ENCODE peak calls at places on chromosomes 16 and 17, in eight cellular contexts. S is psoas muscle, D is A549, X is dorsolateral prefrontal cortex, I is GM12865, G is heart right ventricle, C is mucosa of descending colon, R is spleen. U is an unnamed sample.
A peak's percentile ranks its signal among the peaks of the same experiment; 100 is the strongest.

GRCh38 chr17:79990051-79990592 is 45.5 kb downstream of the TBC1D16 start:
- DNase-seq in D (no peak), X (no peak), R (no peak), G (no peak), C (peak; percentile 65), S (no peak), I (no peak), U (no peak)

GRCh38 chr17:5283531-5284315 is 1.6 kb downstream of the RABEP1 start:
- DNase-seq in C (no peak), S (no peak), D (no peak), X (no peak), I (no peak), G (no peak), R (no peak), U (no peak)

GRCh38 chr16:88840589-88841215 is 16.0 kb downstream of the GALNS start:
- DNase-seq in C (no peak), X (peak; percentile 45), R (no peak), S (no peak), G (no peak), I (no peak), D (no peak), U (no peak)

GRCh38 chr17:33874617-33875060 is 380.4 kb upstream of the CCL2 start:
- DNase-seq in R (no peak), G (no peak), C (no peak), D (no peak), X (no peak), I (no peak), S (no peak), U (peak; percentile 8)

GRCh38 chr16:22369221-22369811 is 5.1 kb downstream of the CDR2 start:
- DNase-seq in G (no peak), I (peak; percentile 37), D (peak; percentile 40), R (no peak), S (no peak), X (no peak), C (no peak), U (no peak)

GRCh38 chr17:8479431-8479947 is 43.8 kb downstream of the NDEL1 start:
- DNase-seq in S (no peak), X (peak; percentile 70), G (peak; percentile 44), C (peak; percentile 68), R (no peak), I (no peak), D (no peak), U (no peak)

GRCh38 chr16:82627811-82628339 is 1.1 kb downstream of the CDH13 start:
- DNase-seq in D (no peak), X (peak; percentile 14), G (peak; percentile 53), C (no peak), S (peak; percentile 71), I (no peak), R (no peak), U (peak; percentile 49)

GRCh38 chr17:66200685-66201092 is 8.8 kb upstream of the CEP112 start:
- DNase-seq in X (peak; percentile 9), G (no peak), I (peak; percentile 70), S (no peak), D (peak; percentile 89), R (no peak), C (no peak), U (peak; percentile 80)

GRCh38 chr17:57050303-57050702 is 34.7 kb upstream of the AKAP1 start:
- DNase-seq in G (no peak), S (no peak), R (no peak), I (no peak), X (no peak), C (no peak), D (no peak), U (no peak)

GRCh38 chr17:50557265-50558029 is 3.1 kb upstream of the CACNA1G start:
- DNase-seq in S (no peak), C (no peak), R (no peak), G (no peak), D (no peak), I (no peak), X (no peak), U (no peak)

GRCh38 chr17:55237268-55237667 is 27.5 kb upstream of the HLF start:
- DNase-seq in C (no peak), X (no peak), S (no peak), R (no peak), G (no peak), I (peak; percentile 42), D (no peak), U (no peak)

GRCh38 chr17:77318021-77318420 is 177.3 kb downstream of the SEC14L1 start:
- DNase-seq in R (peak; percentile 57), S (no peak), I (no peak), G (no peak), D (no peak), C (peak; percentile 36), X (no peak), U (no peak)

GRCh38 chr17:77320046-77320445 is 179.3 kb downstream of the SEC14L1 start:
- DNase-seq in I (no peak), G (no peak), C (no peak), R (peak; percentile 74), S (no peak), X (no peak), D (no peak), U (no peak)

GRCh38 chr17:77319211-77320031 is 178.7 kb downstream of the SEC14L1 start:
- DNase-seq in I (peak; percentile 89), G (peak; percentile 76), S (peak; percentile 92), R (peak; percentile 93), C (peak; percentile 94), D (peak; percentile 93), X (peak; percentile 72), U (peak; percentile 46)

GRCh38 chr17:77317091-77317519 is 176.3 kb downstream of the SEC14L1 start:
- DNase-seq in D (no peak), G (no peak), C (peak; percentile 43), S (peak; percentile 40), X (no peak), I (no peak), R (peak; percentile 74), U (no peak)

GRCh38 chr17:77318491-77319210 is 177.9 kb downstream of the SEC14L1 start:
- DNase-seq in R (peak; percentile 81), X (no peak), C (peak; percentile 65), G (no peak), I (no peak), D (peak; percentile 54), S (peak; percentile 54), U (no peak)
- H3K4me3 ChIP-seq in R (no peak overlapping the region), X (no peak overlapping the region), C (no peak overlapping the region), G (peak overlapping the region; percentile 57), I (peak overlapping the region; percentile 94), D (peak overlapping the region; percentile 64), S (peak overlapping the region; percentile 66), U (no peak overlapping the region)

DNA sequence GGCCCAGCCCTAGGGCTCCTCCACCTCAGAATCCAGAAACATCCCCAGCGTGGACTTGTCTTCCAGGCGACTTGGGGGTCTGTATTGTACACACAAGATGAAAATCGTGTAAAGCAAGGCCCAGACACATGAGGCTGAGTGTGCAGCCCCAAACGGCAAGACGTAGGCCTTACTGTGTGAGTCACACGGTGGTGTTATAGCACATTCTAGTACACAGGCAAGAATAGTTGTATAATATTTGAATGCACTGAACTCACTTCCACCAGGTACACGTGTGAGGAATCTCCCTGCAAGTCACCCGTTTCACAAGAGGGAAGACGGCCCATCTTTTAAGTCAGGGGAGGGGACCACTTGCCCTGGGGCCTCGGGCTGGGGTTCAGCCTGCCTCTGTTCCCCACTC is 71.4 kb downstream of the SREBF1 start:
- DNase-seq in R (no peak), S (no peak), C (no peak), I (no peak), G (no peak), D (no peak), X (no peak), U (no peak)
- H3K4me3 ChIP-seq in R (no peak overlapping the region), S (no peak overlapping the region), C (no peak overlapping the region), I (no peak overlapping the region), G (no peak overlapping the region), D (no peak overlapping the region), X (no peak overlapping the region), U (no peak overlapping the region)

DNA sequence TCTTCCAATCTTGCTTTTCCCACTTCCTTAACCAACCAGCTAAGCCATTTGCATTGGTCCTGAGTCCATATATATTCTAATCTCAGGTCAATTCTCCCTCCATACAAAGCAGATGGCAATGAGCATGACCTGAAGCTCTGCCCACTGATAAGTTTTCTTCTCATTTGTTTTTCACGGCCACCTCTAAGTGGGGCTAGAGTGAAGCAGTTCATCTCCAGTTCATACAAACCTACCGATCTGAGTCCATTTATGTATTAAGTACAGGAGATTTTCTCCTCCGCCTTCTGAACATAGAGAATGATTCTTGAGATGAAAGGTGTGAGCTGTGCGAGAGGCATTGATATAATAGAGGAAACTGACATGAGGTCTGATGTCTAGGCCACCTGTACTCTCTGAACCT is 330.0 kb downstream of the PMP22 start:
- DNase-seq in C (no peak), I (no peak), G (no peak), X (no peak), D (no peak), S (no peak), R (no peak), U (no peak)
- H3K4me3 ChIP-seq in C (no peak overlapping the region), I (no peak overlapping the region), G (no peak overlapping the region), X (no peak overlapping the region), D (no peak overlapping the region), S (no peak overlapping the region), R (no peak overlapping the region), U (no peak overlapping the region)

GRCh38 chr16:7085776-7086175 is 246.9 kb upstream of the RBFOX1 start:
- DNase-seq in C (no peak), D (no peak), S (no peak), I (no peak), X (no peak), G (no peak), R (no peak), U (no peak)

GRCh38 chr16:7090628-7091115 is 242.0 kb upstream of the RBFOX1 start:
- DNase-seq in X (no peak), S (no peak), R (no peak), G (no peak), I (no peak), D (no peak), C (no peak), U (no peak)

GRCh38 chr16:7083086-7083485 is 249.6 kb upstream of the RBFOX1 start:
- DNase-seq in S (no peak), D (no peak), R (no peak), G (no peak), I (no peak), C (no peak), X (no peak), U (no peak)

DNA sequence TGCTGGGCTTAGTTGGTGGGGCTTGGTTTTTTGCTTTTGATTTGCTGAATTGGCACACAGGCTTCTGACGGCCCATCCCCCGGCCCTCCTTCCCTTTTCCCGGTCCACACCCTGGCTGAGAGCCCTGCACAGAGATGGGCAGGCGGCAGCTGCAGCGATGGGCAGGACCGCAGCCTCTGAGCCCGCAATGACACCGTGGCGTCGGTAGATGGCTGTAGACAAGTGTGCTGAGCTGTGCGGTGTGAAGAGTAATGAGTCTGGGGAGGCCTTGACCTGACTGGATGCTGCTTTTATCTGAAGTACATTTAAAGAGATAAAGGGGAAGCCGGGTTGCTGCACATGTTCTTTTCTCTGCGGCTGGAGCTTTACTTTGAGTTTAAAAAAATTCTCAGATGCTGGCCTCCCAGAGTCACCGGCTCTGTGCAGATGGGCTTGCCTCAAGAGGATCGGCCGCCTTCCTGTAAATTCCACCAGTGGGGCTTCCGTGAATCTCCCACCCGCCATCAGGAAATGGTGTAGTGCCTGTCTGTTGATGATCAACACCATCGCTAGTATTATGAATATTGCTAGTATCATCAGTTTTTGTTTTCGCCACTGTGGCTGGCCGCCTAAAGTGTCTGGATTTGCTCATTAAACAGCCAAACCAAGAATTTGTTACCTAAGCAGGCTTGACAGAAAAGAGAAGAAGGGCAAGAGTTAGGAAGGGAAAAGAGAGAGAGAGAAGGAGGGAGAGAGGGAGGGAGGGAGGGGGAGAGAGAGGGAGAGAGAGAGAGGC is 245.6 kb upstream of the RBFOX1 start:
- DNase-seq in R (no peak), S (peak; percentile 60), C (no peak), X (peak; percentile 50), I (no peak), D (peak; percentile 21), G (peak; percentile 33), U (peak; percentile 41)
- H3K4me3 ChIP-seq in R (no peak overlapping the region), S (no peak overlapping the region), C (no peak overlapping the region), X (no peak overlapping the region), I (no peak overlapping the region), D (no peak overlapping the region), G (no peak overlapping the region), U (no peak overlapping the region)